ENCODE peak calls at places on chromosomes 6 and 20, in five cellular contexts. N, U, H, T and G are unnamed samples.

GRCh38 chr20:23116301-23117089 is 30.4 kb upstream of the CD93 start:
- DNase-seq in U (no peak), T (no peak), H (peak), N (no peak), G (peak)

GRCh38 chr6:147586044-147586443 is 77.6 kb downstream of the SAMD5 start:
- DNase-seq in N (no peak), U (no peak), T (no peak), H (peak), G (no peak)

GRCh38 chr6:132300323-132300949 is 100.8 kb downstream of the MOXD1 start:
- DNase-seq in N (peak), U (peak), H (peak), T (peak), G (peak)

GRCh38 chr20:38250607-38251006 is 9.9 kb downstream of the KIAA1755 start:
- DNase-seq in H (no peak), U (no peak), T (peak), N (no peak), G (no peak)

GRCh38 chr20:57205625-57206219 is 60.7 kb downstream of the BMP7 start:
- DNase-seq in N (no peak), H (peak), T (no peak), U (peak), G (peak)

GRCh38 chr20:50251992-50252491 is 61.4 kb downstream of the CEBPB start:
- DNase-seq in U (no peak), H (peak), T (no peak), N (no peak), G (no peak)

GRCh38 chr6:154921482-154921881 is 73.6 kb upstream of the TIAM2 start:
- DNase-seq in U (no peak), H (peak), T (no peak), N (no peak), G (no peak)

GRCh38 chr6:152124432-152125074 is 317.1 kb downstream of the ESR1 start:
- DNase-seq in N (peak), T (peak), U (peak), H (peak), G (peak)

GRCh38 chr20:37356961-37357371 is 11.0 kb downstream of the SRC start:
- DNase-seq in N (no peak), H (no peak), U (no peak), T (no peak), G (no peak)

GRCh38 chr6:43310137-43310536 is 1.5 kb upstream of the CRIP3 start:
- DNase-seq in T (no peak), H (no peak), N (no peak), U (no peak), G (no peak)

GRCh38 chr6:43308990-43309477 is 408 bp upstream of the CRIP3 start:
- DNase-seq in N (no peak), H (no peak), U (no peak), T (no peak), G (no peak)

GRCh38 chr6:43308101-43308989 is at the start of gene CRIP3:
- DNase-seq in N (peak), T (peak), U (no peak), H (peak), G (peak)

GRCh38 chr6:43306086-43306485 is 2.5 kb downstream of the CRIP3 start:
- DNase-seq in T (no peak), U (no peak), H (no peak), N (no peak), G (no peak)

DNA sequence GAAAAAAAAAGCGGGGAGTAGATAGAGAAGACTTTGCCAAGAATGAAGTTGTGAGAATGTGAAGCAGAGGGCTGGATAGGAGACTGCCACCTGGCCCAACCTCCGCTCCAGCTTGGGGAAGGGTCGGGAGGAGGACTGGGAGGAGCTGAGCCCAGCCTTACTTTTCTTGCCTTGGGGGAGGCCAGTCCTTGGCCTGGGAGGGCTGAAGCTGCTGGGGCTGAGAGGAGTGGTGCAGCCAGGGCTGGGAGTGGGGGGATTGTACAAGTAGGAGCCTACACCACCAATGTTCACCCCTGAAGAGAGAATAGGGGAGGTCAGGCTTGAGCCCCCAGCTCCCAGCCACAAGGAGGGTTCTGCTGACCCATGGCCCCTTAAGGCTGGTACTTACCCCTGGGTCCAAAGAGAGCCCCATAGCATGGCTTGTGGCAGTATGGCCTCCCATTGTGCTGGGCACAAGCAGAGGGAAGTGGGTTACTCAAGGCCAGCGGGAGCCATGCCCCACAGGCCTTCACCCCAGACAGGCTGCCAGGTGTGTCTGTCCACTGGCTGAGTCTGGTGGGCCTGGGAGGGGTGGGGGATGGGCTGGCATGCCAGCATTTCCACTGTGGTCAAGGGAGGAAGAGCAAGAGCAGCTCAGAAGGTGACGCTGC is 1.1 kb downstream of the CRIP3 start:
- DNase-seq in T (no peak), H (no peak), U (no peak), N (no peak), G (no peak)
- H3K4me2 ChIP-seq in T (peak), H (peak), U (no peak), N (peak), G (no peak)

GRCh38 chr20:62819494-62820174 is 2.8 kb downstream of the COL9A3 start:
- DNase-seq in N (no peak), T (no peak), H (peak), U (no peak), G (no peak)
- TF ChIP-seq EZH2phosphoT487 in N (no peak), T (no peak), H (no peak), U (no peak), G (no peak)

GRCh38 chr20:62211216-62211615 is 8.9 kb downstream of the HRH3 start:
- DNase-seq in H (no peak), N (no peak), U (no peak), T (no peak), G (no peak)
- H3K4me2 ChIP-seq in H (no peak), N (no peak), U (no peak), T (no peak), G (no peak)

GRCh38 chr20:4101910-4102309 is 86.6 kb upstream of the RNF24 start:
- DNase-seq in T (no peak), N (no peak), H (no peak), U (no peak), G (no peak)

GRCh38 chr20:4102381-4102780 is 87.0 kb upstream of the RNF24 start:
- DNase-seq in H (peak), U (no peak), T (no peak), N (no peak), G (no peak)

GRCh38 chr20:4100679-4101078 is 85.3 kb upstream of the RNF24 start:
- DNase-seq in T (no peak), H (peak), U (no peak), N (no peak), G (no peak)

GRCh38 chr20:4101271-4101670 is 85.9 kb upstream of the RNF24 start:
- DNase-seq in H (no peak), T (no peak), N (no peak), U (no peak), G (no peak)

DNA sequence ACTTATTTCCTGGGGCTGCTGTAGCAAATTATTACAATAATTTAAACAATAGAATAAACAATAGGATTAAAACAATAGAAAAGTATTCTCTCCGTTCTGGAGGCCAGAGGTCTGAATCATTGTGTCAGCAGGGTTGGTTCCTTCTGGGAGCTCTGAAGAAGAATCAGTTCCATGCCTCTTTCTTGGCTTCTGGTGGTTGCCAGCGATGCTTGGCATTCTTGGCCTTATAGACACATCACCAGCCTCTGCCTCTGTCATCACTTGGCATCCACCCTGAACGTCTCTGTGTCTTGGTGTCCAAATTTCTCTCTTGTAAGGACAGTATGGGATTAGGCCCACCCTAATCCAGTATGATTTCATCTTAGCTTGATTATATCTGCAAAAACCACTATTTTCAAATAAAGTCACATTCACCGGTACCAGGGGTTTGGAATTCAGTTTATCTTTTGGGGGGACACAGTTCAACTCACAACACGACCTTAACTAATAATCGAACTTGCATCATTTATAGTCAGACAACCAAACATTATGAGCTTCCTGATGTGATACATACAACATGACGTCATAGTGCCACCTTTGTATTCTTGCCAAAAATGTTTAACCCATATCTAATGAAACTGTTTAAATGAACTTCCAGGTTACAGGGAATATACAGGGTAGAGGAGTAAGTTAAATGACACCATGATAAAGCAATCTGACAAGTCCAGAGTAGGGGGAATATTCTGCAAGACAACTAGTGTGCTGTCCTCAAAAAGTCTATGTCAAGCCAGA is 84.7 kb upstream of the RNF24 start:
- DNase-seq in H (no peak), U (no peak), N (no peak), T (no peak), G (no peak)
- TF ChIP-seq EZH2phosphoT487 in H (no peak), U (no peak), N (no peak), T (no peak), G (no peak)

GRCh38 chr20:1876217-1876921 is 18.8 kb upstream of the SIRPA start:
- DNase-seq in H (peak), T (no peak), U (no peak), N (no peak), G (no peak)

GRCh38 chr20:1874534-1875168 is 20.6 kb upstream of the SIRPA start:
- DNase-seq in N (no peak), H (no peak), U (no peak), T (no peak), G (peak)

GRCh38 chr20:1875762-1876161 is 19.4 kb upstream of the SIRPA start:
- DNase-seq in T (no peak), U (no peak), N (no peak), H (no peak), G (no peak)

GRCh38 chr20:1876975-1877603 is 18.1 kb upstream of the SIRPA start:
- DNase-seq in H (no peak), U (no peak), T (peak), N (peak), G (peak)

DNA sequence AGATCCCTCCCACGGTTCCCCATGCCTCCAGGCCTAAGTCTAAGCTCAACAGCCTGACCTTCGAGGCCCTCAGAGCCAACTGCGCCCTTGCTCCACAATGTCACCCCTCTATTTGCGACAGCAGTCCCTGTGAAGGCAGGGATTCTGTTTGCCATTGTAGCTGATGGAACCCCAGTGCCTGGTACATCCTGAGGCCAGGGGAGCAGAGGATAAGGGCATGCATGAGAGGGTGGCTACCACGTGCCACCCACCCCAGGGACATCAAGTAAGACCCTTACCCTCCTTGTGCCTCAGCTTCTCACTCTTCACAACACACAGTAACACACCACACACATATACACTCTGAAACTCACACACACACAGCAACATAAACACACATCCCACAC is 20.0 kb upstream of the SIRPA start:
- DNase-seq in U (no peak), N (no peak), T (no peak), H (no peak), G (no peak)
- H3K4me2 ChIP-seq in U (no peak), N (no peak), T (no peak), H (no peak), G (no peak)

DNA sequence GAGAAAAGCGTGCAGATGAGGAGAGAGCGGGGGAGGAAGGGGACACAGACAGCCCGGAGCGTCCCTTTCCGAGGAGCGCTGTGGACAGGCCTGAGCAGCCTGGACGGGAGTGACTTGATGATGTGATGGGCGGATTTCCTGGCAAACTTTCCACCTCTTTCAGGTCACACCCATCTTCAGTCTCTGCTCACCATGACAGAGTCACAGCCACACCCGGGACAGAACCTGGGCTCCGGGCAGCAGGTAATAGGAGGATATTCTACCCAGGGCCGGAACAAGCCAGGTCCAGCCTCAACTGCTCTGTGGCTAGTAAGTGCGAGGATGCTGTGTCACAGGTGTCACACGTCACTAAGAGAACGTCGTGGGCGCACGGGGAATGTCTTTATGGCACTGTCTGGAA is 84.3 kb downstream of the THBS2 start:
- DNase-seq in T (no peak), H (peak), N (no peak), U (peak), G (no peak)
- TF ChIP-seq EZH2phosphoT487 in T (no peak), H (no peak), N (no peak), U (no peak), G (no peak)

DNA sequence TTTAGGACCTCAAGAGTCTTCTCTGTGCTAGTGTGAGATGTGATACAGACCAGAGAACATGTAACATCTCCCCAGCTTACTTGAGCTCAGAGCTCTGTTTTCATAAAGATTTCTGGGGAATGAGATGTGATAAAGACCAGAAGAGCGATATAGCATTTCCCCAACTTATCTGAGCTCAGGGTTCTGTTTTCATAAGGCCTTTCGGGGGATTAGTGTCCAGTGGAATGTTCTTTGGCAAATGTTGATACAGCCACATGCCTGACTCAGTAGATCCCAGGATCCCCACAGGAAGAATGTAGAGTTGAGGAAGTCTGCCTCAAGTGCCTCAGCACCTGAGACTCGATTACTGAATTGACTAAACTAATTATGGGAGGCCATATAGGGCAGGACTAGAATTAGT is 18.7 kb upstream of the TOP1 start:
- DNase-seq in H (no peak), U (no peak), T (no peak), N (no peak), G (peak)
- H3K4me2 ChIP-seq in H (no peak), U (peak), T (no peak), N (no peak), G (no peak)

DNA sequence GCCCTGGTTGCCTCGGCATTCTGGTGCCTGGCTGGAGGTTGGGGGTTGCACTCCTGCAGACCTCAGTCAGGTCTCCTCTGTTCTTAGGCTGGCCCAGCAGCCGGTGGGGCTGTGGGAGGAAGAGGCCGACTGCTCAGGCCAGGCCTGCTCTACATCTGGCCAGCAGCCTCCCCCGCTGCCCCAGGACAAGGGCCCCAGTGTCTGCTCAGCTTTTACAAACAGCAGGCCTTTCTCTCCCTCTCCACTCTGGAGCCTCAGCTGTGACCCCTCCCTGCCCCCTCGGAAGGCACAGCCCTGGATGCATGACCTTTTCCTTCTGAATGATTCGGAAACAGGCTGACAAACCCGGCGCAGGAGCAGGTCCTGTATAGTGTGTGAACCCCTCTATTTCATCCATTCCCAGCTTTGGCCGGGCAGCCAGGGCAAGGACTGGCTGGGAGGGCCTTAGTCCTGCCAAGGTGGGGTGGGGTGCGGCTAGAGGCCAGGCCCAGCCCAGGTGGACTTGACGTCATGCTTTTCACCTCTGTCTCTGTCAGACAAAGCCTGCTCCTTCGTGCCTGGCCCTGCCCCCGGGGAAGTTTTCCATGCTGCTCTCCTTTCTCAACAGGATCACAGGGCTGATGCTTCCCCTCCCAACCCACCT is 10.2 kb upstream of the ITPR3 start:
- DNase-seq in U (no peak), T (peak), N (peak), H (no peak), G (no peak)
- TF ChIP-seq EZH2phosphoT487 in U (no peak), T (no peak), N (no peak), H (no peak), G (no peak)

GRCh38 chr6:34836451-34836850 is 44.6 kb downstream of the BLTP3A start:
- DNase-seq in N (no peak), H (no peak), U (no peak), T (no peak), G (no peak)

GRCh38 chr6:34839696-34840352 is 47.9 kb downstream of the BLTP3A start:
- DNase-seq in U (no peak), N (no peak), T (no peak), H (no peak), G (no peak)

GRCh38 chr6:34837500-34837899 is 45.6 kb downstream of the BLTP3A start:
- DNase-seq in H (no peak), U (no peak), N (no peak), T (no peak), G (no peak)

GRCh38 chr6:34836008-34836407 is 44.1 kb downstream of the BLTP3A start:
- DNase-seq in T (no peak), U (no peak), H (no peak), N (no peak), G (no peak)

DNA sequence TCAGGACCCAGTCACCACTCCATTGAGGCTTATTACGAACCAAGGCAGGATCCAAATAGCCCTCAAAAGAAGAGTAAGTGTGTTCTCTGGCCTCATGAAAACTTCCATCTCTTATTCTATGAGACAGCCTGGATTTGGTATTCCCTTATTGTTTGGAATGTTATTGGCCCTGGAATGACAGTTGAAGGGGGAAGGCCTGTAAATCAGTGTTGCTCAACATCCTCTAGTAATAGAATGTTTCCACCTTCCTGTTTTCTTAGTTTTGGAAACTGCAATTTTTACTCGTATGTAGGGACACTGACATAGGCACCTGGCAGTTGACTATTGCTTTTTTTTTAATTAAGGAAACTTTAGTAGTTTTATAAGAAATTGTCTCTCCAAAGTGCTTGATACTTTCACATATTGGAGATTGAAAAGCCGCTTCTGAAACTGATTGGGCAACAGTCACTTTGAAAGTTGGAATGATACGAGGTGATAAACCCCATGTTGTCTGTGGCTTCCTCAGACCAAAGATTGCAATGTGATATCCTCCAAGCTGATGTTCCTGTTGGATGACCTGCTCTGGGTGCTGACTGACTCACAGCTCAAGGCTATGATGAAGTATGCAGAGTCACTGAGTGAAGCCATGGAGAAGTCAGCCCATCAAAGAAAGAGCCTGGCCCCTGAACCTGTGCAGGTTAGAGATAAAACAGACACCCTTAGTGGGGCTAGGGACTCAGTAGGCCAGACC is 43.1 kb downstream of the BLTP3A start:
- DNase-seq in H (peak), U (no peak), N (no peak), T (no peak), G (no peak)
- H3K4me2 ChIP-seq in H (no peak), U (no peak), N (no peak), T (no peak), G (no peak)

GRCh38 chr20:14288341-14289330 is 48.8 kb downstream of the FLRT3 start:
- DNase-seq in H (peak), T (no peak), U (peak), N (no peak), G (peak)
- TF ChIP-seq EZH2phosphoT487 in H (no peak), T (no peak), U (no peak), N (no peak), G (no peak)